ENCODE peak calls at places on chromosomes 3 and 15, in five cellular contexts. T is heart right ventricle, N is A549, S is spleen, P is tibial artery. X is an unnamed sample.

GRCh38 chr3:194158942-194159439 is 23.0 kb downstream of the HES1 start:
- DNase-seq in T (no peak), N (no peak), S (no peak), P (no peak), X (no peak)

GRCh38 chr15:66840615-66841014 is 138.6 kb downstream of the SMAD6 start:
- DNase-seq in T (no peak), N (no peak), S (no peak), P (peak; percentile 54), X (no peak)

GRCh38 chr3:153757839-153758238 is 363.4 kb upstream of the ARHGEF26 start:
- DNase-seq in T (no peak), N (no peak), S (no peak), P (no peak), X (no peak)

GRCh38 chr15:88788816-88789215 is 14.4 kb upstream of the ACAN start:
- DNase-seq in T (no peak), N (no peak), S (no peak), P (no peak), X (no peak)

GRCh38 chr3:172177046-172177445 is 137.7 kb downstream of the FNDC3B start:
- DNase-seq in T (peak; percentile 29), N (no peak), S (no peak), P (no peak), X (no peak)

GRCh38 chr3:72042397-72043211 is 257.7 kb upstream of the PROK2 start:
- DNase-seq in T (no peak), N (no peak), S (no peak), P (no peak), X (peak; percentile 77)

GRCh38 chr3:193851941-193852674 is 259.1 kb downstream of the OPA1 start:
- DNase-seq in T (no peak), N (no peak), S (no peak), P (no peak), X (no peak)

GRCh38 chr15:70799667-70800450 is 36.5 kb upstream of the UACA start:
- DNase-seq in T (peak; percentile 35), N (no peak), S (no peak), P (peak; percentile 43), X (peak; percentile 80)

GRCh38 chr15:83318861-83319415 is 34.5 kb upstream of the BNC1 start:
- DNase-seq in T (no peak), N (no peak), S (no peak), P (no peak), X (no peak)

GRCh38 chr15:48493084-48493762 is 152.3 kb downstream of the FBN1 start:
- DNase-seq in T (peak; percentile 16), N (no peak), S (no peak), P (no peak), X (peak; percentile 20)

GRCh38 chr3:129387492-129387891 is 40.9 kb downstream of the EFCAB12 start:
- DNase-seq in T (no peak), N (no peak), S (no peak), P (no peak), X (no peak)

GRCh38 chr3:129383292-129383860 is 45.1 kb downstream of the EFCAB12 start:
- DNase-seq in T (peak; percentile 55), N (peak; percentile 71), S (no peak), P (peak; percentile 30), X (no peak)

GRCh38 chr3:129389572-129389937 is 38.9 kb downstream of the EFCAB12 start:
- DNase-seq in T (no peak), N (no peak), S (no peak), P (no peak), X (no peak)

GRCh38 chr3:129384594-129385323 is 43.7 kb downstream of the EFCAB12 start:
- DNase-seq in T (no peak), N (no peak), S (no peak), P (no peak), X (no peak)

DNA sequence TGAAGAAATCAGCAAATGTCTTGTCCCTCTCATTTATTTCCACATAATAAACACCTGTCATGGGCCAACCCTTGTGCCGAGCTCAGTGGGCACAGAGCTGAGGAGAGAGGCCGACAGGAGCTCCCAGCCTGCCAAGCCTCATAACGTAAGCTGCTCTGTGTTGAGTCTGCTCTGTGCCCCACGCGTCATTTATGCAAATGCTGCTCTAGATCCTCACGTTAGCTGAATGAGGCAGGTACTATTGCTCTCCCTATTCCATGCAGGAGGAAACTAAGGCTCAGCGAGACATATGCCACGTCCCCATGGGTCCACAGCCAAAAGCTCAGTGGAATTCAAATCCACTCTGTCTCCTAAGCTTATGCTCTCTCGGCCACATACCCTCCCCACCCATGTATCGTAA is 41.5 kb downstream of the EFCAB12 start:
- DNase-seq in T (no peak), N (no peak), S (peak; percentile 11), P (no peak), X (no peak)
- H3K4me3 ChIP-seq in T (no peak overlapping the region), N (no peak overlapping the region), S (no peak overlapping the region), P (no peak overlapping the region), X (no peak overlapping the region)

GRCh38 chr3:196292281-196292923 is 4.9 kb upstream of the PCYT1A start:
- DNase-seq in T (no peak), N (no peak), S (no peak), P (no peak), X (no peak)
- TF ChIP-seq CTCF in T (no peak), N (no peak), S (no peak), P (no peak), X (no peak)

GRCh38 chr3:88032245-88032644 is 26.6 kb downstream of the CGGBP1 start:
- DNase-seq in T (no peak), N (no peak), S (no peak), P (no peak), X (no peak)

GRCh38 chr3:88030200-88030599 is 28.6 kb downstream of the CGGBP1 start:
- DNase-seq in T (no peak), N (no peak), S (no peak), P (no peak), X (no peak)

GRCh38 chr3:88033088-88033487 is 25.7 kb downstream of the CGGBP1 start:
- DNase-seq in T (no peak), N (no peak), S (no peak), P (no peak), X (no peak)

GRCh38 chr3:88033806-88034205 is 25.0 kb downstream of the CGGBP1 start:
- DNase-seq in T (no peak), N (no peak), S (no peak), P (no peak), X (no peak)

GRCh38 chr3:88031543-88032148 is 27.2 kb downstream of the CGGBP1 start:
- DNase-seq in T (no peak), N (no peak), S (no peak), P (no peak), X (no peak)
- H3K4me3 ChIP-seq in T (peak overlapping the region; percentile 31), N (peak overlapping the region; percentile 41), S (peak overlapping the region; percentile 19), P (peak overlapping the region; percentile 50), X (peak overlapping the region; percentile 29)

GRCh38 chr15:91655891-91656290 is 197.6 kb upstream of the SLCO3A1 start:
- DNase-seq in T (no peak), N (no peak), S (no peak), P (no peak), X (no peak)

GRCh38 chr15:91664224-91664836 is 189.2 kb upstream of the SLCO3A1 start:
- DNase-seq in T (no peak), N (no peak), S (no peak), P (no peak), X (no peak)

DNA sequence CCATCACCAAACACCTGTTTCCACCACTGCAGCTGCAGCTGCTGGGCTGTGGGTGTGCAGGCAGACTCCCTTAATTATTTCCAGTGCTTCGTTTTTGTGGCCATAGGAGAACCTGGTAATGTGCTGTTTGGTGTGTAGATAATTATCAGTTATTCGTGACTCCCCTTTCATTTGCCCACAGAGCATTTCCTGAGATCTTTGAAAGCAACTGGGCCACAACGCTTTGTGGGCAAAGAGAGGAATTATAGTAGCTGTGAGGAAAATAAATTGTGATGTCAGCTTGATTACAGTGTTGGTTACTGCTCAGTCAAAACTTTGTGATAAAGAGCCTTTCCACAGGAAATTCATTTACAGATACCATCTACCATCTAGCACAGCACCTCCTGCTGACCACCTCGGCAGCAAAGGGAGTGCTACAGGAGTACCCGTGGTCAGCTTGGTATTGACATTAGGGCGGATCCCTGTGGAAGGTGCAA is 193.3 kb upstream of the SLCO3A1 start:
- DNase-seq in T (no peak), N (peak; percentile 15), S (no peak), P (no peak), X (no peak)
- TF ChIP-seq CTCF in T (no peak), N (no peak), S (no peak), P (no peak), X (no peak)